ENCODE peak calls at places on chromosome 22, in five cellular contexts. D is breast epithelium, W is suprapubic skin, Q is transverse colon, Z is GM12891. X is an unnamed sample.

GRCh38 chr22:32684822-32685187 is 116.7 kb upstream of the TIMP3 start:
- DNase-seq in D (no peak), Q (no peak), W (no peak), Z (no peak), X (no peak)

GRCh38 chr22:46684706-46685105 is 53.3 kb downstream of the CERK start:
- DNase-seq in Q (peak; percentile 36), D (no peak), Z (peak; percentile 81), W (no peak), X (no peak)

GRCh38 chr22:48478124-48478523 is 1349.5 kb downstream of the BRD1 start:
- DNase-seq in D (peak; percentile 45), Z (no peak), Q (no peak), W (peak; percentile 64), X (no peak)

GRCh38 chr22:19914201-19914943 is 27.2 kb upstream of the COMT start:
- DNase-seq in W (no peak), Z (no peak), Q (no peak), D (no peak), X (no peak)

GRCh38 chr22:44102856-44103255 is 77.9 kb upstream of the PARVG start:
- DNase-seq in Z (no peak), W (no peak), Q (no peak), D (no peak), X (no peak)

GRCh38 chr22:33051960-33052839 is 6.0 kb downstream of the SYN3 start:
- DNase-seq in W (peak; percentile 67), Z (no peak), Q (no peak), D (no peak), X (no peak)

GRCh38 chr22:35386670-35387288 is 5.9 kb downstream of the HMOX1 start:
- DNase-seq in D (no peak), Q (no peak), W (no peak), Z (no peak), X (no peak)

GRCh38 chr22:29478326-29479276 is 1.4 kb upstream of the NEFH start:
- DNase-seq in Z (no peak), D (no peak), W (no peak), Q (no peak), X (peak; percentile 49)

GRCh38 chr22:20792966-20793332 is 19.0 kb downstream of the SERPIND1 start:
- DNase-seq in Q (no peak), D (no peak), Z (no peak), W (no peak), X (no peak)

GRCh38 chr22:45294030-45294429 is 9.3 kb downstream of the UPK3A start:
- DNase-seq in Z (no peak), W (no peak), D (no peak), Q (no peak), X (no peak)

GRCh38 chr22:45298934-45299505 is 10.7 kb upstream of the FAM118A start:
- DNase-seq in D (no peak), W (no peak), Q (no peak), Z (no peak), X (no peak)

GRCh38 chr22:45295492-45295891 is 10.7 kb downstream of the UPK3A start:
- DNase-seq in D (no peak), Z (no peak), Q (no peak), W (no peak), X (no peak)

GRCh38 chr22:45292675-45293402 is 8.1 kb downstream of the UPK3A start:
- DNase-seq in Q (no peak), Z (no peak), D (no peak), W (no peak), X (no peak)

GRCh38 chr22:45296628-45297297 is 12.0 kb downstream of the UPK3A start:
- DNase-seq in Z (peak; percentile 37), Q (no peak), W (no peak), D (no peak), X (no peak)
- TF ChIP-seq POLR2A in Z (no peak), Q (no peak), W (no peak), D (no peak), X (no peak)

DNA sequence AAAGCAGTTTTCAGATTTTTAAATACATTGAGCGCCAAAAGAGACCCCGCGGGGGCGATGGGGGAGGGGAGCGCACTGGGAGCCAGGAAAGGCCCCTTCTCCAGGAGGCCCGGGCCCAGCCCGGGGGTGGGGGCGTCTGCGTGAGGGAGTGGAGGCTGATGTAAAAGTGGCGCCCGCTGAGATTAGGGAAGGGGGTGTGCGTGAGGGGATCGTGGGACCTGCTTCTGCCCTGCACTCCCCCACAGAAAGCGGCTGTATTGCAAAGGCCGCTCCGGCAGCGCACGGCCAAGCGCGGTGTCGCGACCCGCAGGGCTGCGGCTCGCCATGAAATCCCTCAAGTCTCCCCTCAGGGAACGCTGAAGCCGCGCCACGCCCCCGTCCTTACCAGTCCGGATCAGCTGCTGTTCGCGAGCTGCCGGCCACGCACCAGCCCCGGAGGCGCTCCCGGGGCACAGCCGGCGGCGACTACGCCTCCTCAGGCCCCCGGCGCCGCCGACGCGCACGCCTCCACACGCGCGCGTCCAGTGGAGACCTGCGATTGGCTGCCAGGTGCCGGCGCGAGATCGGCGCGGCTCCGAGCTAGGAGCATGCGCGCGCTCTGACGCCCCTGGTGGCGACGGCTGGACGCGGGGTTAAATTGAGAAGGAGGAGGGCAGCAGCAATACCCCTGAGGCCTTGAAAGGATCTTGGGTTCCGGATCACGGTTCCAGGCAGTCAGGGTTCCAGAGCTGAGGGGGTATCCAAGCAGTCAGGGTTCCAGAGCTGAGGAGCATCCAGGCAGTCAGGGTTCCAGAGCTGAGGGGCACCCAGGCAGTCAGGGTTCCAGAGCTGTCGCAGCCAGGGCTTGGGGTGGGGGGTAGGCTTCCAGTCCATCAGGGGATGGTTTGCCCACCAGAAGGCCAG is at the start of gene ZNF280B:
- DNase-seq in Q (peak; percentile 79), W (no peak), Z (peak; percentile 85), D (no peak), X (peak; percentile 75)
- TF ChIP-seq POLR2A in Q (no peak), W (no peak), Z (peak; percentile 38), D (no peak), X (peak; percentile 55)

GRCh38 chr22:50010676-50011446 is 1.7 kb downstream of the IL17REL start:
- DNase-seq in D (no peak), Q (peak; percentile 9), W (no peak), Z (peak; percentile 69), X (no peak)
- TF ChIP-seq POLR2A in D (no peak), Q (no peak), W (no peak), Z (no peak), X (no peak)

DNA sequence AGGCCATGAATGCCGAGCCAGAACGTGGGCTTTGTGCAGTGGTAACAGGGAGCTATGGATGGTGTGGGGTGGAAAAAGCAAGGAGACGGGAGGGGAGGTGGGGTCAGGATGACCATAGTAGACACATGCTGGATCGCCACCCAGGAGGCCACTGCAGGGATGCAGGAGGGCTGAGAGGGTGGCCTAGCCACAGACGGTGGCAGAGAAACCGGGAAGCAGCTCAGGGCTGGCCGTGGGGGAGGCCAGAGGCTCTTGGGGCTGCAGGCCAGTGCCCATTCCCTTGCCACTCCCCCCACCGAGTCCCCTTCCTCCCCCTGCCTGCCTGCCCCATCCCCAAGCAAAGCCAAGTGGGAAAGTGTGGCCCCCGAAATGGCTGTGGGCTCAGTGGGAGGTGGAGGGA is 59.1 kb upstream of the TCF20 start:
- DNase-seq in W (no peak), Z (no peak), Q (no peak), D (no peak), X (no peak)
- TF ChIP-seq POLR2A in W (no peak), Z (no peak), Q (no peak), D (no peak), X (no peak)

GRCh38 chr22:23787910-23788309 is 1.1 kb downstream of the SMARCB1 start:
- DNase-seq in W (no peak), D (no peak), Z (no peak), Q (no peak), X (no peak)

GRCh38 chr22:23786261-23786710 is 480 bp upstream of the SMARCB1 start:
- DNase-seq in W (no peak), Z (no peak), Q (no peak), D (no peak), X (no peak)

GRCh38 chr22:23789121-23789520 is 2.4 kb downstream of the SMARCB1 start:
- DNase-seq in W (no peak), Z (no peak), Q (no peak), D (no peak), X (no peak)

GRCh38 chr22:23787600-23787896 is 782 bp downstream of the SMARCB1 start:
- DNase-seq in Z (no peak), Q (no peak), W (no peak), D (no peak), X (no peak)

GRCh38 chr22:23786752-23787599 is at the start of gene SMARCB1:
- DNase-seq in Z (peak; percentile 96), D (peak; percentile 86), W (peak; percentile 91), Q (peak; percentile 92), X (peak; percentile 75)
- TF ChIP-seq POLR2A in Z (no peak), D (peak; percentile 35), W (no peak), Q (peak; percentile 84), X (peak; percentile 60)

DNA sequence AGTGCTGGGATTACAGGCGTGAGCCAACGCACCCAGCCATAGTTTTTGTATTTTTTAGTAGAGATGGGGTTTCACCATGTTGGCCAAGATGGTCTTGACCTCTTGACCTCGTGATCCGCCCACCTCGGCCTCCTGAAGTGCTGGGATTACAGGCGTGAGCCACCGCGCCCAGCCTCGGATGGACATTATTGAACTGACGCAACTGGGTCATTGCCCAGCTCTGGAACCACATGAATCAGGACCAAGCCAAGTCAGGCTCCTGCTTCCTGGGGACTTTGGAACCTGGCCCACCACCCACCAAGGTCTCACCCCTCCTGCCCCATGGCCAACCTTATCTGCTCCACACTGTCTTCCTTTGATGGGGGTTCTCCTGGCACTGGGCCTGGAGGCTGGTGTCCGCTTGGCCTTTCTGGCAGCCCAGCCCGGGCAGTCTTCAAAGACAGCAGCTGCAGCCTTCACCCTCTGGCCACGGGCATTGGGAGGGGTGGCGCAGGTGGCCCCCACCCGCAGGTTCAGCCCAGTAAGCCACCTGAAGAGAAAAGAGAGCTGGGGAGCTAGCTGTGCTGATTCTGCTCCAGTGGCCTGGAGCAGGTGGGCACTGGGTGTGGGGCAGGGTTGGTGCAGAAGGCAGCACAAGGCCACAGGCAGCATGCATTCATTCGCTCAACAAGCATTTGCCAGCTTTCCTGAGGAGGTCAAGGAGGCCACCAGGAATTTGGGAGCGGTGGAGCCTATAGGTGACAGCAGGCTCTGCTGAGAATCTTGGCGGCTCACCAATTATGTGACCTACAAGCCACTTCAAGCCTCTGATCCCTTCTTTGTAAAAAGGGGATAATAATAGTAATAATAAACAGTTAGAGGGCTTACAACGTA is 5.7 kb downstream of the CHADL start:
- DNase-seq in Q (no peak), W (no peak), D (no peak), Z (no peak), X (no peak)
- TF ChIP-seq POLR2A in Q (no peak), W (no peak), D (no peak), Z (no peak), X (no peak)

X was measured in H54.